ENCODE peak calls at places on chromosomes 2 and 18, in ten cellular contexts. D, H, Z, A, Q, K, V, C, E and B are unnamed samples.

GRCh38 chr2:41020318-41020717 is 568.4 kb upstream of the SLC8A1 start:
- DNase-seq in Q (no peak), K (no peak), H (no peak), A (no peak), E (no peak), D (no peak), C (no peak), Z (no peak), V (no peak), B (no peak)

GRCh38 chr2:46200100-46200690 is 97.0 kb upstream of the EPAS1 start:
- DNase-seq in Q (no peak), V (no peak), C (no peak), A (no peak), D (no peak), K (no peak), Z (no peak), H (peak), E (no peak), B (no peak)

GRCh38 chr2:58447586-58447985 is 206.5 kb upstream of the FANCL start:
- DNase-seq in K (no peak), V (no peak), C (no peak), Q (no peak), H (no peak), A (no peak), E (no peak), D (no peak), Z (no peak), B (no peak)

GRCh38 chr2:44205169-44205568 is 36.5 kb downstream of the PPM1B start:
- DNase-seq in E (no peak), Z (no peak), Q (no peak), C (no peak), D (no peak), H (no peak), A (no peak), V (no peak), K (no peak), B (peak)

GRCh38 chr18:35730738-35731370 is 149.3 kb downstream of the GALNT1 start:
- DNase-seq in Z (no peak), C (no peak), Q (peak), V (no peak), H (no peak), D (no peak), E (no peak), K (no peak), A (no peak), B (no peak)

GRCh38 chr2:15968280-15969178 is 28.2 kb downstream of the MYCN start:
- DNase-seq in D (no peak), H (no peak), Z (no peak), A (no peak), E (no peak), K (no peak), Q (no peak), C (no peak), V (no peak), B (no peak)

GRCh38 chr2:145598434-145598833 is 1078.5 kb upstream of the ZEB2 start:
- DNase-seq in A (no peak), V (no peak), C (peak), D (peak), K (no peak), Q (no peak), E (no peak), H (peak), Z (no peak), B (no peak)

GRCh38 chr2:158460632-158461297 is 4.0 kb downstream of the PKP4 start:
- DNase-seq in K (no peak), C (no peak), A (no peak), Q (no peak), D (peak), H (no peak), V (no peak), Z (no peak), E (no peak), B (peak)

GRCh38 chr2:53998834-53999233 is 28.0 kb upstream of the PSME4 start:
- DNase-seq in A (no peak), Q (no peak), C (no peak), Z (no peak), E (no peak), D (no peak), V (no peak), H (no peak), K (no peak), B (no peak)

GRCh38 chr2:31812051-31812798 is 198.6 kb downstream of the MEMO1 start:
- DNase-seq in V (no peak), Z (no peak), E (no peak), D (no peak), Q (no peak), K (no peak), H (peak), C (no peak), A (no peak), B (peak)

GRCh38 chr18:41703744-41704530 is 251.1 kb upstream of the PIK3C3 start:
- DNase-seq in K (no peak), Q (no peak), C (no peak), E (no peak), H (peak), Z (no peak), D (peak), V (no peak), A (no peak), B (no peak)

GRCh38 chr2:236663671-236664101 is 94.1 kb downstream of the ACKR3 start:
- DNase-seq in Z (peak), H (peak), A (no peak), D (peak), V (no peak), E (no peak), C (peak), K (no peak), Q (no peak), B (no peak)

GRCh38 chr2:131475831-131476230 is at the start of gene TUBA3D:
- DNase-seq in Q (no peak), K (no peak), A (no peak), H (no peak), E (no peak), Z (peak), D (no peak), C (no peak), V (no peak), B (no peak)

GRCh38 chr2:216635701-216636541 is 2.7 kb downstream of the IGFBP2 start:
- DNase-seq in Q (peak), A (peak), E (no peak), C (no peak), H (peak), Z (peak), V (no peak), D (no peak), K (peak), B (no peak)

GRCh38 chr2:1413156-1413690 is at the start of gene TPO:
- DNase-seq in H (no peak), D (no peak), C (no peak), E (no peak), A (no peak), V (no peak), Z (no peak), K (no peak), Q (no peak), B (no peak)

GRCh38 chr2:164717000-164717597 is 95.8 kb upstream of the GRB14 start:
- DNase-seq in D (peak), Z (no peak), C (no peak), H (peak), V (no peak), E (no peak), Q (no peak), A (no peak), K (no peak), B (peak)

GRCh38 chr2:159714586-159714930 is 2.3 kb downstream of the MARCHF7 start:
- DNase-seq in Z (no peak), D (no peak), Q (no peak), A (no peak), K (no peak), V (no peak), H (no peak), C (no peak), E (no peak), B (peak)

GRCh38 chr2:170088776-170089175 is 89.2 kb upstream of the MYO3B start:
- DNase-seq in A (no peak), K (no peak), D (no peak), V (no peak), Z (no peak), E (no peak), C (no peak), Q (peak), H (no peak), B (no peak)

GRCh38 chr2:31606511-31606910 is 25.8 kb upstream of the SRD5A2 start:
- DNase-seq in V (no peak), Q (no peak), E (no peak), A (no peak), D (no peak), C (no peak), H (no peak), K (no peak), Z (no peak), B (no peak)

GRCh38 chr18:14189858-14190257 is 57.6 kb upstream of the ZNF519 start:
- DNase-seq in E (no peak), A (no peak), C (peak), Z (no peak), Q (no peak), D (peak), H (peak), V (peak), K (no peak), B (no peak)